ENCODE peak calls at places on chromosomes 11 and 22, in eight cellular contexts. K is psoas muscle, Z is transverse colon, B is kidney, C is heart left ventricle, O is cardiac muscle cell, F is aorta, W is body of pancreas. T is an unnamed sample.

GRCh38 chr11:134047586-134047999 is 21.3 kb upstream of the JAM3 start:
- DNase-seq in K (peak; percentile 89), Z (peak; percentile 68), B (no peak), C (peak; percentile 77), O (peak; percentile 91), F (peak; percentile 92), W (peak; percentile 35), T (peak; percentile 59)

GRCh38 chr22:26797910-26798309 is 140.5 kb downstream of the MIAT start:
- DNase-seq in K (no peak), Z (no peak), B (no peak), C (no peak), O (no peak), F (no peak), W (no peak), T (no peak)

GRCh38 chr22:23178512-23179254 is 1.6 kb upstream of the BCR start:
- DNase-seq in K (peak; percentile 78), Z (peak; percentile 72), B (peak; percentile 83), C (peak; percentile 67), O (peak; percentile 72), F (peak; percentile 75), W (peak; percentile 66), T (peak; percentile 91)

GRCh38 chr22:33443688-33444087 is 385.5 kb upstream of the SYN3 start:
- DNase-seq in K (no peak), Z (no peak), B (no peak), C (no peak), O (no peak), F (no peak), W (no peak), T (no peak)

GRCh38 chr11:112745958-112746357 is 215.3 kb upstream of the NCAM1 start:
- DNase-seq in K (no peak), Z (no peak), B (no peak), C (no peak), O (no peak), F (no peak), W (no peak), T (no peak)

GRCh38 chr11:82636620-82637019 is 97.0 kb downstream of the FAM181B start:
- DNase-seq in K (no peak), Z (no peak), B (no peak), C (no peak), O (no peak), F (no peak), W (no peak), T (no peak)

GRCh38 chr11:69638941-69639681 is 1.8 kb upstream of the CCND1 start:
- DNase-seq in K (peak; percentile 89), Z (peak; percentile 94), B (peak; percentile 95), C (peak; percentile 96), O (peak; percentile 97), F (peak; percentile 95), W (peak; percentile 86), T (peak; percentile 91)

GRCh38 chr11:113906038-113906437 is 1.4 kb downstream of the HTR3B start:
- DNase-seq in K (no peak), Z (peak; percentile 72), B (no peak), C (no peak), O (peak; percentile 17), F (no peak), W (peak; percentile 42), T (no peak)

GRCh38 chr11:104033134-104033533 is 3.3 kb upstream of the DDI1 start:
- DNase-seq in K (no peak), Z (no peak), B (no peak), C (peak; percentile 11), O (peak; percentile 93), F (no peak), W (no peak), T (no peak)

GRCh38 chr11:67646535-67647336 is 3.8 kb downstream of the ACY3 start:
- DNase-seq in K (no peak), Z (peak; percentile 79), B (peak; percentile 69), C (no peak), O (no peak), F (peak; percentile 48), W (peak; percentile 75), T (peak; percentile 93)

GRCh38 chr11:73439002-73439843 is 63.0 kb downstream of the RELT start:
- DNase-seq in K (no peak), Z (peak; percentile 23), B (no peak), C (no peak), O (peak; percentile 11), F (no peak), W (no peak), T (no peak)

GRCh38 chr11:91673705-91674104 is 550.9 kb upstream of the FAT3 start:
- DNase-seq in K (no peak), Z (no peak), B (no peak), C (no peak), O (no peak), F (no peak), W (no peak), T (no peak)

GRCh38 chr11:17747131-17747955 is 12.8 kb downstream of the KCNC1 start:
- DNase-seq in K (peak; percentile 24), Z (no peak), B (peak; percentile 55), C (no peak), O (no peak), F (no peak), W (no peak), T (peak; percentile 54)

GRCh38 chr22:41401781-41402648 is 20.3 kb downstream of the TEF start:
- DNase-seq in K (peak; percentile 82), Z (peak; percentile 87), B (peak; percentile 84), C (peak; percentile 78), O (peak; percentile 77), F (peak; percentile 71), W (peak; percentile 95), T (no peak)

GRCh38 chr11:45899448-45900174 is 7.5 kb downstream of the FREY1 start:
- DNase-seq in K (peak; percentile 93), Z (peak; percentile 75), B (peak; percentile 96), C (peak; percentile 84), O (peak; percentile 87), F (peak; percentile 91), W (peak; percentile 94), T (peak; percentile 88)

GRCh38 chr11:7591992-7592391 is 78.2 kb downstream of the PPFIBP2 start:
- DNase-seq in K (no peak), Z (no peak), B (no peak), C (no peak), O (no peak), F (no peak), W (no peak), T (no peak)

GRCh38 chr11:63671322-63672155 is at the start of gene ATL3:
- DNase-seq in K (peak; percentile 99), Z (peak; percentile 98), B (peak; percentile 99), C (peak; percentile 98), O (peak; percentile 98), F (peak; percentile 98), W (peak; percentile 98), T (peak; percentile 99)

GRCh38 chr11:96741068-96741467 is 351.3 kb downstream of the JRKL start:
- DNase-seq in K (no peak), Z (no peak), B (no peak), C (no peak), O (peak; percentile 47), F (no peak), W (no peak), T (no peak)

GRCh38 chr11:120835601-120836228 is 188.2 kb upstream of the TBCEL start:
- DNase-seq in K (no peak), Z (no peak), B (no peak), C (no peak), O (no peak), F (no peak), W (no peak), T (no peak)

DNA sequence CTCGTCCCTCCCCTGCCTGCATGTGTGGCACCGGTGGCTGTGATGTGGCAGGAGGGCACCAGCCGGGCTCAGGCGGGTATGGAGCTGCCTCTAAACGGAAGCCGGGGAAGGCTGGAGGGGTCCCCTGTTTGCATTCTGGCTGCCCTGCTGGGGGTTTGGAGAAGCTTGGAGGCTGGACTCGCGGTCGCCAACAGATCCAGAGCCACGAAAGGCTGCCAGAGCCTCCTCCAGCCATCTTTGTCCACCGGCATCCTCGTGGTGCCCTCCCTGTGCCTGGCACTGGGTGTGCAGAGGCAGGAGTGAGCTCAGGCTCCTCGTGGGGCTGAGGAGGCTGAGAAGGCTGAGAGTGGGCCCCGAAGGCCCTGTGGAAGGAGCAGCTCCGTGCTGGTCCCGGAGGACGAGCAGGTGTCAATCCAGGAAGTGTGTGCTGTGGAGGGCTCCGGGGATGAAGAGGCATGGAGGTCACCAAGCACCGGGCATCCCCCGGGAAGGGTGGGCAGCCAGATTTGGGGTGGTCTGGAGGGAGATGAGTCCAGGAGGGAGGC is 937 bp downstream of the KDELR3 start:
- DNase-seq in K (no peak), Z (no peak), B (peak; percentile 61), C (no peak), O (no peak), F (no peak), W (no peak), T (peak; percentile 62)
- H3K4me3 ChIP-seq in K (peak overlapping the region; percentile 69), Z (no peak overlapping the region), B (no peak overlapping the region), C (peak overlapping the region; percentile 69), O (no peak overlapping the region), F (no peak overlapping the region), W (no peak overlapping the region), T (peak overlapping the region; percentile 70)

DNA sequence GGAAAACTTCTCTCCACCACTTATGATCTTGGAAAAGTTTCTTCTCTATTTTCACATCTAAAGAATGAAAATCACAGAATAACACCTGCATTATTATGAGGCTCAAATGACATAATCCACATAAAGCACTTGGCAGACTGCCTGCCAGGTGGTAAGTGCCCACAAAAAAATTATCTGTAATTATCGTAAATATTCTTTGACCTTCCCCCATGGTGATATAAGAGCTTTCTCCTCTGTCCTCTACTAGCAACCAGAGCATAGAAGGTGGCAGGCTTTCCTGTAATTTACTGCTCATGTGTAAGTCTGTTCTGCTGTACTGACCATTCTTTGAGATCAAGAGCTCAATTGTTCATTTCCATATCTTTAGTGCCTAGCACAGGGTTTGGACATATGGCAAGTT is 51.7 kb upstream of the EED start:
- DNase-seq in K (no peak), Z (no peak), B (no peak), C (no peak), O (no peak), F (no peak), W (no peak), T (no peak)
- H3K27ac ChIP-seq in K (peak overlapping the region; percentile 21), Z (peak overlapping the region; percentile 8), B (peak overlapping the region; percentile 47), C (peak overlapping the region; percentile 88), O (no peak overlapping the region), F (no peak overlapping the region), W (peak overlapping the region; percentile 67), T (peak overlapping the region; percentile 49)

DNA sequence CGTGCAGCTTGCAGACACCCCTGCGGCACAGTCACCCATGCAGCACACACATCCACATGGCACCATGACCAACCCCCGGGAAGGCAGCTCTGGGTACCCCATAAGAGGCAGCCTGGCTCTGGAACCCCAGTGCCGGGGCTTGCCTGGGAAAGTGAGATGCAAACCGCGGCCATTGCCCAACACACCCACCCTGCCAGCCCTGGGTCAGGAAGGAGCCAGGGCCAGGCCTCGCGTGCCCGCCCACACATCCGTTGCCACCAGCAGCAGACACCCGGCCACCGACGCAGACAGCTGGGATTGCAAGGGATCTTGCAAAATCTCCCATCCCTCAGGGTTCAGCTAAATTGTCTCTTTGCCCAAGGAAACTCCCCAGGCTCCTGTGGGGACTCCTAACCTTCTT is 9.9 kb downstream of the CASTOR1 start:
- DNase-seq in K (peak; percentile 75), Z (no peak), B (no peak), C (peak; percentile 62), O (peak; percentile 52), F (peak; percentile 90), W (no peak), T (no peak)
- H3K4me1 ChIP-seq in K (peaks cover 3% of the 10 kb centered on the region), Z (peaks cover 8% of the 10 kb centered on the region), B (no peaks in the 10 kb centered on the region), C (peaks cover 9% of the 10 kb centered on the region), O (peaks cover 5% of the 10 kb centered on the region), F (no peaks in the 10 kb centered on the region), W (no peaks in the 10 kb centered on the region), T (peaks cover 21% of the 10 kb centered on the region)

DNA sequence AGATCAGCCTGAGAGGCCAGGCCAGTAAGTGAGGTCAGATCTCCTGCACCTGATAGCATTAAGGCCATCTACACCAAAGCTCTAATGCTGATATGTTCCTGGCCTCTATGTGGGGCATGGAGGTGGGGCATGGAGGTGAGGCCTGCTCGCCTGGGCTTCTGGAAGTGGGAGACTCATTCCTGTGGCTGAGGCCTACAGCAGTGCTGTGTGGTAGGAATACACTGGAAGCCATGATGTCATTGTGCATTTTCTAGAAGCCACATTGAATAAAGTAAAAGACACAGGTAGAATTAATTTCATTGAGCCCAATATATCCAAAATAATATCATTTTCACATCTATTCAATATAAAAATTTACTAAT is 2.7 kb downstream of the PNPLA3 start:
- DNase-seq in K (no peak), Z (no peak), B (no peak), C (no peak), O (no peak), F (no peak), W (no peak), T (no peak)
- H3K4me3 ChIP-seq in K (no peak overlapping the region), Z (no peak overlapping the region), B (no peak overlapping the region), C (no peak overlapping the region), O (no peak overlapping the region), F (no peak overlapping the region), W (no peak overlapping the region), T (no peak overlapping the region)